ENCODE peak calls at places on chromosomes 12 and 14, in five cellular contexts. Z, X, H, K and P are unnamed samples.

GRCh38 chr12:9925746-9926393 is 6.3 kb downstream of the CLEC2A start:
- DNase-seq in H (peak), K (no peak), Z (no peak), X (peak), P (no peak)

GRCh38 chr14:76901171-76902055 is 75.2 kb downstream of the LRRC74A start:
- DNase-seq in K (no peak), X (no peak), Z (no peak), H (no peak), P (no peak)

GRCh38 chr14:76997257-76997970 is 31.1 kb downstream of the IRF2BPL start:
- DNase-seq in H (no peak), K (no peak), X (no peak), Z (no peak), P (no peak)

GRCh38 chr12:98594050-98594853 is 766 bp downstream of the SLC25A3 start:
- DNase-seq in H (no peak), Z (peak), X (no peak), K (peak), P (no peak)

GRCh38 chr12:75162845-75163244 is 46.8 kb downstream of the KCNC2 start:
- DNase-seq in K (no peak), X (no peak), Z (no peak), H (no peak), P (no peak)

GRCh38 chr12:100279612-100280244 is 12.8 kb downstream of the SCYL2 start:
- DNase-seq in H (peak), X (no peak), Z (no peak), K (no peak), P (no peak)

GRCh38 chr14:92105073-92105844 is 1.1 kb downstream of the ATXN3 start:
- DNase-seq in X (no peak), Z (no peak), K (no peak), H (no peak), P (no peak)

GRCh38 chr14:65392296-65392695 is 20.2 kb upstream of the FUT8 start:
- DNase-seq in K (no peak), H (no peak), X (no peak), Z (no peak), P (no peak)

GRCh38 chr12:8675471-8676083 is 13.0 kb upstream of the MFAP5 start:
- DNase-seq in X (no peak), Z (no peak), K (no peak), H (no peak), P (no peak)

GRCh38 chr14:56351861-56352260 is 227.7 kb upstream of the TMEM260 start:
- DNase-seq in K (no peak), Z (no peak), X (no peak), H (no peak), P (no peak)

GRCh38 chr12:91772411-91772810 is 373.2 kb downstream of the BTG1 start:
- DNase-seq in X (no peak), Z (no peak), K (no peak), H (no peak), P (no peak)

GRCh38 chr12:14771651-14772137 is 31.6 kb downstream of the WBP11 start:
- DNase-seq in X (peak), Z (no peak), K (no peak), H (peak), P (no peak)

GRCh38 chr14:29913550-29913949 is 14.1 kb downstream of the PRKD1 start:
- DNase-seq in Z (no peak), X (no peak), H (no peak), K (no peak), P (no peak)

GRCh38 chr12:63844391-63845341 is at the start of gene SRGAP1:
- DNase-seq in Z (peak), X (no peak), H (peak), K (peak), P (no peak)

GRCh38 chr12:130375888-130376287 is 38.2 kb downstream of the PIWIL1 start:
- DNase-seq in X (no peak), H (no peak), Z (no peak), K (no peak), P (no peak)

GRCh38 chr12:56469007-56469930 is 891 bp downstream of the SPRYD4 start:
- DNase-seq in X (no peak), H (no peak), K (no peak), Z (peak), P (no peak)

GRCh38 chr14:40072175-40072574 is 639.9 kb upstream of the FBXO33 start:
- DNase-seq in K (no peak), X (no peak), Z (no peak), H (no peak), P (no peak)

GRCh38 chr12:133023566-133023965 is 13.7 kb upstream of the ZNF84 start:
- DNase-seq in K (no peak), X (no peak), Z (no peak), H (no peak), P (no peak)

GRCh38 chr12:24833513-24833912 is 115.4 kb downstream of the BCAT1 start:
- DNase-seq in Z (no peak), H (no peak), X (no peak), K (no peak), P (no peak)

GRCh38 chr14:80054020-80054419 is 157.3 kb downstream of the DIO2 start:
- DNase-seq in K (no peak), H (no peak), Z (no peak), X (no peak), P (no peak)

GRCh38 chr12:2233034-2233433 is 180.2 kb downstream of the CACNA1C start:
- DNase-seq in X (no peak), K (no peak), H (no peak), Z (no peak), P (no peak)

GRCh38 chr12:79274571-79275064 is 410.0 kb downstream of the SYT1 start:
- DNase-seq in X (peak), H (no peak), Z (no peak), K (no peak), P (no peak)

GRCh38 chr12:62190921-62191746 is 69.1 kb upstream of the USP15 start:
- DNase-seq in X (peak), Z (no peak), H (peak), K (peak), P (no peak)

GRCh38 chr14:72740504-72740961 is 153.4 kb downstream of the DPF3 start:
- DNase-seq in Z (peak), K (no peak), H (no peak), X (no peak), P (no peak)

GRCh38 chr12:94898388-94898787 is 105.1 kb downstream of the NDUFA12 start:
- DNase-seq in K (no peak), H (peak), X (peak), Z (no peak), P (no peak)

GRCh38 chr14:94342334-94342934 is 19.3 kb upstream of the SERPINA6 start:
- DNase-seq in K (peak), Z (peak), X (no peak), H (no peak), P (no peak)

GRCh38 chr12:112191840-112192321 is 66.5 kb downstream of the TRAFD1 start:
- DNase-seq in H (no peak), Z (no peak), X (no peak), K (no peak), P (no peak)

GRCh38 chr12:52759695-52760094 is 17.4 kb downstream of the KRT76 start:
- DNase-seq in X (no peak), H (no peak), K (no peak), Z (no peak), P (no peak)

GRCh38 chr12:43805149-43805856 is 814 bp downstream of the TWF1 start:
- DNase-seq in X (no peak), H (no peak), Z (peak), K (no peak), P (no peak)

GRCh38 chr12:111596985-111597730 is 2.0 kb downstream of the ATXN2 start:
- DNase-seq in X (peak), Z (peak), H (peak), K (no peak), P (no peak)